ENCODE peak calls at places on chromosome 2, in seven cellular contexts. One of them, this sample, is unnamed.

GRCh38 chr2:172938713-172939375 is 136.8 kb upstream of the MAP3K20 start:
- DNase-seq in fibroblast of lung: peak
- DNase-seq in retinal pigment epithelial cell: no peak
- DNase-seq in GM12865: no peak
- DNase-seq in lower leg skin: no peak
- DNase-seq in psoas muscle: no peak
- DNase-seq in cardiac muscle cell: no peak
- DNase-seq in this sample: no peak

GRCh38 chr2:190911813-190912212 is 31.2 kb downstream of the GLS start:
- DNase-seq in fibroblast of lung: peak
- DNase-seq in retinal pigment epithelial cell: no peak
- DNase-seq in GM12865: peak
- DNase-seq in lower leg skin: no peak
- DNase-seq in psoas muscle: no peak
- DNase-seq in cardiac muscle cell: no peak
- DNase-seq in this sample: no peak

GRCh38 chr2:153478289-153479261 is at the start of gene RPRM:
- DNase-seq in fibroblast of lung: peak
- DNase-seq in retinal pigment epithelial cell: peak
- DNase-seq in GM12865: peak
- DNase-seq in lower leg skin: no peak
- DNase-seq in psoas muscle: peak
- DNase-seq in cardiac muscle cell: peak
- DNase-seq in this sample: peak

GRCh38 chr2:121155502-121156056 is 129.4 kb downstream of the TFCP2L1 start:
- DNase-seq in fibroblast of lung: no peak
- DNase-seq in retinal pigment epithelial cell: no peak
- DNase-seq in GM12865: no peak
- DNase-seq in lower leg skin: peak
- DNase-seq in psoas muscle: no peak
- DNase-seq in cardiac muscle cell: no peak
- DNase-seq in this sample: no peak

GRCh38 chr2:47265751-47266231 is 110.7 kb upstream of the STPG4 start:
- DNase-seq in fibroblast of lung: no peak
- DNase-seq in retinal pigment epithelial cell: no peak
- DNase-seq in GM12865: no peak
- DNase-seq in lower leg skin: no peak
- DNase-seq in psoas muscle: no peak
- DNase-seq in cardiac muscle cell: no peak
- DNase-seq in this sample: no peak

GRCh38 chr2:974454-974853 is 23.8 kb downstream of the SNTG2 start:
- DNase-seq in fibroblast of lung: no peak
- DNase-seq in retinal pigment epithelial cell: no peak
- DNase-seq in GM12865: no peak
- DNase-seq in lower leg skin: no peak
- DNase-seq in psoas muscle: peak
- DNase-seq in cardiac muscle cell: peak
- DNase-seq in this sample: no peak

GRCh38 chr2:37397166-37397565 is 52.7 kb downstream of the QPCT start:
- DNase-seq in fibroblast of lung: no peak
- DNase-seq in retinal pigment epithelial cell: no peak
- DNase-seq in GM12865: no peak
- DNase-seq in lower leg skin: peak
- DNase-seq in psoas muscle: no peak
- DNase-seq in cardiac muscle cell: no peak
- DNase-seq in this sample: no peak

GRCh38 chr2:10326707-10327594 is 24.2 kb downstream of the HPCAL1 start:
- DNase-seq in fibroblast of lung: peak
- DNase-seq in retinal pigment epithelial cell: no peak
- DNase-seq in GM12865: no peak
- DNase-seq in lower leg skin: no peak
- DNase-seq in psoas muscle: peak
- DNase-seq in cardiac muscle cell: no peak
- DNase-seq in this sample: no peak

GRCh38 chr2:33448216-33448899 is 28.1 kb upstream of the RASGRP3 start:
- DNase-seq in fibroblast of lung: no peak
- DNase-seq in retinal pigment epithelial cell: no peak
- DNase-seq in GM12865: no peak
- DNase-seq in lower leg skin: no peak
- DNase-seq in psoas muscle: no peak
- DNase-seq in cardiac muscle cell: no peak
- DNase-seq in this sample: no peak

GRCh38 chr2:108612153-108612513 is 77.9 kb downstream of the LIMS1 start:
- DNase-seq in fibroblast of lung: peak
- DNase-seq in retinal pigment epithelial cell: no peak
- DNase-seq in GM12865: peak
- DNase-seq in lower leg skin: no peak
- DNase-seq in psoas muscle: no peak
- DNase-seq in cardiac muscle cell: no peak
- DNase-seq in this sample: no peak

GRCh38 chr2:24586955-24587354 is 95.9 kb downstream of the NCOA1 start:
- DNase-seq in fibroblast of lung: no peak
- DNase-seq in retinal pigment epithelial cell: no peak
- DNase-seq in GM12865: peak
- DNase-seq in lower leg skin: no peak
- DNase-seq in psoas muscle: no peak
- DNase-seq in cardiac muscle cell: no peak
- DNase-seq in this sample: no peak

GRCh38 chr2:74489906-74490305 is 7.0 kb downstream of the TTC31 start:
- DNase-seq in fibroblast of lung: no peak
- DNase-seq in retinal pigment epithelial cell: no peak
- DNase-seq in GM12865: no peak
- DNase-seq in lower leg skin: no peak
- DNase-seq in psoas muscle: no peak
- DNase-seq in cardiac muscle cell: no peak
- DNase-seq in this sample: no peak

GRCh38 chr2:236956641-236957040 is 129.0 kb upstream of the COPS8 start:
- DNase-seq in fibroblast of lung: no peak
- DNase-seq in retinal pigment epithelial cell: no peak
- DNase-seq in GM12865: no peak
- DNase-seq in lower leg skin: no peak
- DNase-seq in psoas muscle: no peak
- DNase-seq in cardiac muscle cell: no peak
- DNase-seq in this sample: no peak

GRCh38 chr2:112811841-112812306 is 24.7 kb downstream of the IL1B start:
- DNase-seq in fibroblast of lung: peak
- DNase-seq in retinal pigment epithelial cell: no peak
- DNase-seq in GM12865: peak
- DNase-seq in lower leg skin: no peak
- DNase-seq in psoas muscle: no peak
- DNase-seq in cardiac muscle cell: no peak
- DNase-seq in this sample: peak

GRCh38 chr2:120675460-120676130 is 60.1 kb upstream of the GLI2 start:
- DNase-seq in fibroblast of lung: peak
- DNase-seq in retinal pigment epithelial cell: no peak
- DNase-seq in GM12865: peak
- DNase-seq in lower leg skin: peak
- DNase-seq in psoas muscle: peak
- DNase-seq in cardiac muscle cell: peak
- DNase-seq in this sample: no peak

GRCh38 chr2:35989523-35989922 is 366.1 kb upstream of the CRIM1 start:
- DNase-seq in fibroblast of lung: no peak
- DNase-seq in retinal pigment epithelial cell: peak
- DNase-seq in GM12865: no peak
- DNase-seq in lower leg skin: no peak
- DNase-seq in psoas muscle: no peak
- DNase-seq in cardiac muscle cell: no peak
- DNase-seq in this sample: no peak

GRCh38 chr2:234425923-234426603 is 70.8 kb downstream of the ARL4C start:
- DNase-seq in fibroblast of lung: no peak
- DNase-seq in retinal pigment epithelial cell: no peak
- DNase-seq in GM12865: peak
- DNase-seq in lower leg skin: no peak
- DNase-seq in psoas muscle: no peak
- DNase-seq in cardiac muscle cell: no peak
- DNase-seq in this sample: no peak

GRCh38 chr2:181438298-181438697 is 18.9 kb upstream of the ITGA4 start:
- DNase-seq in fibroblast of lung: no peak
- DNase-seq in retinal pigment epithelial cell: no peak
- DNase-seq in GM12865: peak
- DNase-seq in lower leg skin: no peak
- DNase-seq in psoas muscle: no peak
- DNase-seq in cardiac muscle cell: no peak
- DNase-seq in this sample: no peak

GRCh38 chr2:56871641-56872040 is 687.9 kb downstream of the CCDC85A start:
- DNase-seq in fibroblast of lung: no peak
- DNase-seq in retinal pigment epithelial cell: peak
- DNase-seq in GM12865: no peak
- DNase-seq in lower leg skin: no peak
- DNase-seq in psoas muscle: no peak
- DNase-seq in cardiac muscle cell: no peak
- DNase-seq in this sample: no peak

GRCh38 chr2:201057089-201057499 is 14.4 kb downstream of the HYCC2 start:
- DNase-seq in fibroblast of lung: peak
- DNase-seq in retinal pigment epithelial cell: no peak
- DNase-seq in GM12865: no peak
- DNase-seq in lower leg skin: no peak
- DNase-seq in psoas muscle: no peak
- DNase-seq in cardiac muscle cell: no peak
- DNase-seq in this sample: no peak

GRCh38 chr2:189880963-189881362 is 96.7 kb downstream of the PMS1 start:
- DNase-seq in fibroblast of lung: no peak
- DNase-seq in retinal pigment epithelial cell: no peak
- DNase-seq in GM12865: no peak
- DNase-seq in lower leg skin: no peak
- DNase-seq in psoas muscle: no peak
- DNase-seq in cardiac muscle cell: no peak
- DNase-seq in this sample: no peak

GRCh38 chr2:13682878-13683277 is 949.6 kb upstream of the LRATD1 start:
- DNase-seq in fibroblast of lung: peak
- DNase-seq in retinal pigment epithelial cell: peak
- DNase-seq in GM12865: no peak
- DNase-seq in lower leg skin: no peak
- DNase-seq in psoas muscle: no peak
- DNase-seq in cardiac muscle cell: no peak
- DNase-seq in this sample: peak

GRCh38 chr2:239138610-239139009 is 262.2 kb downstream of the HDAC4 start:
- DNase-seq in fibroblast of lung: no peak
- DNase-seq in retinal pigment epithelial cell: no peak
- DNase-seq in GM12865: no peak
- DNase-seq in lower leg skin: no peak
- DNase-seq in psoas muscle: peak
- DNase-seq in cardiac muscle cell: no peak
- DNase-seq in this sample: no peak

GRCh38 chr2:239137165-239137889 is 263.5 kb downstream of the HDAC4 start:
- DNase-seq in fibroblast of lung: no peak
- DNase-seq in retinal pigment epithelial cell: no peak
- DNase-seq in GM12865: no peak
- DNase-seq in lower leg skin: no peak
- DNase-seq in psoas muscle: peak
- DNase-seq in cardiac muscle cell: no peak
- DNase-seq in this sample: no peak

GRCh38 chr2:239136762-239137161 is 264.1 kb downstream of the HDAC4 start:
- DNase-seq in fibroblast of lung: no peak
- DNase-seq in retinal pigment epithelial cell: no peak
- DNase-seq in GM12865: no peak
- DNase-seq in lower leg skin: no peak
- DNase-seq in psoas muscle: no peak
- DNase-seq in cardiac muscle cell: no peak
- DNase-seq in this sample: no peak

GRCh38 chr2:239139101-239139500 is 261.7 kb downstream of the HDAC4 start:
- DNase-seq in fibroblast of lung: no peak
- DNase-seq in retinal pigment epithelial cell: no peak
- DNase-seq in GM12865: no peak
- DNase-seq in lower leg skin: no peak
- DNase-seq in psoas muscle: no peak
- DNase-seq in cardiac muscle cell: no peak
- DNase-seq in this sample: no peak

DNA sequence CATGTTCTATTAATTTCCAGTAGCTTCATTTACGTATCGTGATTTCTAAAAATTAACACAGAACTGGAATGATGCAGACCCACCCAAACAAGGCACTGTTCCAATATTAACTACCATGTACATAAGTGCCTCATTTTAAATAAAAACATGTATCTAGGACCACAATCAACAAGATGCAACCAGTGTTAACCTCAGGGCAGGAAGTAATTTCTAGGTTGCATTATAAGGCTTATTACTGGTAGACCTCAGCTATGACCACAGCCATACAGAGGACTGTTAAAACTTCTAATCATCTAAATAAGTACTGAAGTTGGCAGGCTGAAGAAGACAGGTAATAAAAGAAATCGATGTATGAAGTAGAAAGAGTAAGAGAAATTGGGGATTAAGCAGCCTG is 262.9 kb downstream of the HDAC4 start:
- DNase-seq in fibroblast of lung: no peak
- DNase-seq in retinal pigment epithelial cell: no peak
- DNase-seq in GM12865: no peak
- DNase-seq in lower leg skin: no peak
- DNase-seq in psoas muscle: no peak
- DNase-seq in cardiac muscle cell: no peak
- DNase-seq in this sample: no peak
- TF ChIP-seq CTCF in fibroblast of lung: no peak
- TF ChIP-seq CTCF in retinal pigment epithelial cell: no peak
- TF ChIP-seq CTCF in GM12865: no peak
- TF ChIP-seq CTCF in lower leg skin: no peak
- TF ChIP-seq CTCF in psoas muscle: no peak
- TF ChIP-seq CTCF in cardiac muscle cell: no peak
- TF ChIP-seq CTCF in this sample: no peak

GRCh38 chr2:8631465-8632005 is 50.3 kb upstream of the ID2 start:
- DNase-seq in fibroblast of lung: no peak
- DNase-seq in retinal pigment epithelial cell: no peak
- DNase-seq in GM12865: peak
- DNase-seq in lower leg skin: no peak
- DNase-seq in psoas muscle: no peak
- DNase-seq in cardiac muscle cell: no peak
- DNase-seq in this sample: no peak
- H3K4me3 ChIP-seq in fibroblast of lung: no peak
- H3K4me3 ChIP-seq in retinal pigment epithelial cell: no peak
- H3K4me3 ChIP-seq in GM12865: no peak
- H3K4me3 ChIP-seq in lower leg skin: no peak
- H3K4me3 ChIP-seq in psoas muscle: no peak
- H3K4me3 ChIP-seq in cardiac muscle cell: no peak
- H3K4me3 ChIP-seq in this sample: no peak

GRCh38 chr2:218036371-218036770 is 32.7 kb upstream of the RUFY4 start:
- DNase-seq in fibroblast of lung: no peak
- DNase-seq in retinal pigment epithelial cell: no peak
- DNase-seq in GM12865: peak
- DNase-seq in lower leg skin: no peak
- DNase-seq in psoas muscle: no peak
- DNase-seq in cardiac muscle cell: no peak
- DNase-seq in this sample: no peak
- TF ChIP-seq CTCF in fibroblast of lung: peak
- TF ChIP-seq CTCF in retinal pigment epithelial cell: no peak
- TF ChIP-seq CTCF in GM12865: no peak
- TF ChIP-seq CTCF in lower leg skin: no peak
- TF ChIP-seq CTCF in psoas muscle: no peak
- TF ChIP-seq CTCF in cardiac muscle cell: no peak
- TF ChIP-seq CTCF in this sample: peak

GRCh38 chr2:187554704-187555082 is 458 bp upstream of the TFPI start:
- DNase-seq in fibroblast of lung: no peak
- DNase-seq in retinal pigment epithelial cell: no peak
- DNase-seq in GM12865: no peak
- DNase-seq in lower leg skin: no peak
- DNase-seq in psoas muscle: no peak
- DNase-seq in cardiac muscle cell: no peak
- DNase-seq in this sample: no peak
- H3K4me3 ChIP-seq in fibroblast of lung: peak
- H3K4me3 ChIP-seq in retinal pigment epithelial cell: no peak
- H3K4me3 ChIP-seq in GM12865: peak
- H3K4me3 ChIP-seq in lower leg skin: no peak
- H3K4me3 ChIP-seq in psoas muscle: peak
- H3K4me3 ChIP-seq in cardiac muscle cell: no peak
- H3K4me3 ChIP-seq in this sample: no peak